ENCODE peak calls at places on chromosomes 3 and 15, in seven cellular contexts. O is keratinocyte, R is brain microvascular endothelial cell, I is tibial artery, T is Peyer's patch, P is WERI-Rb-1, V is HepG2. X is an unnamed sample.

GRCh38 chr3:25055981-25056380 is 372.1 kb upstream of the RARB start:
- DNase-seq in O (no peak), R (no peak), I (no peak), T (no peak), P (no peak), V (no peak), X (no peak)

GRCh38 chr15:70442616-70443321 is 320.6 kb downstream of the UACA start:
- DNase-seq in O (no peak), R (no peak), I (peak; percentile 55), T (no peak), P (no peak), V (no peak), X (no peak)

GRCh38 chr3:138254199-138254598 is 67.1 kb downstream of the ARMC8 start:
- DNase-seq in O (peak; percentile 59), R (no peak), I (no peak), T (no peak), P (no peak), V (no peak), X (no peak)

GRCh38 chr3:107942244-107942643 is 148.6 kb downstream of the CD47 start:
- DNase-seq in O (no peak), R (no peak), I (no peak), T (no peak), P (no peak), V (no peak), X (no peak)

GRCh38 chr3:148379763-148380162 is 317.9 kb upstream of the AGTR1 start:
- DNase-seq in O (no peak), R (peak; percentile 64), I (no peak), T (no peak), P (peak; percentile 8), V (peak; percentile 71), X (peak; percentile 14)

GRCh38 chr3:131081224-131081623 is 54.5 kb downstream of the NEK11 start:
- DNase-seq in O (no peak), R (no peak), I (no peak), T (no peak), P (no peak), V (no peak), X (no peak)

GRCh38 chr15:85044251-85044853 is 62.7 kb downstream of the PDE8A start:
- DNase-seq in O (peak; percentile 13), R (peak; percentile 78), I (no peak), T (no peak), P (peak; percentile 67), V (peak; percentile 63), X (no peak)

GRCh38 chr15:90838544-90838943 is 29.8 kb upstream of the FURIN start:
- DNase-seq in O (no peak), R (no peak), I (no peak), T (no peak), P (no peak), V (no peak), X (no peak)

GRCh38 chr15:36365963-36366362 is 213.5 kb upstream of the CDIN1 start:
- DNase-seq in O (no peak), R (no peak), I (no peak), T (no peak), P (no peak), V (no peak), X (no peak)

GRCh38 chr3:15330031-15330596 is 2.3 kb downstream of the SH3BP5 start:
- DNase-seq in O (no peak), R (peak; percentile 40), I (peak; percentile 83), T (no peak), P (peak; percentile 25), V (no peak), X (peak; percentile 63)

DNA sequence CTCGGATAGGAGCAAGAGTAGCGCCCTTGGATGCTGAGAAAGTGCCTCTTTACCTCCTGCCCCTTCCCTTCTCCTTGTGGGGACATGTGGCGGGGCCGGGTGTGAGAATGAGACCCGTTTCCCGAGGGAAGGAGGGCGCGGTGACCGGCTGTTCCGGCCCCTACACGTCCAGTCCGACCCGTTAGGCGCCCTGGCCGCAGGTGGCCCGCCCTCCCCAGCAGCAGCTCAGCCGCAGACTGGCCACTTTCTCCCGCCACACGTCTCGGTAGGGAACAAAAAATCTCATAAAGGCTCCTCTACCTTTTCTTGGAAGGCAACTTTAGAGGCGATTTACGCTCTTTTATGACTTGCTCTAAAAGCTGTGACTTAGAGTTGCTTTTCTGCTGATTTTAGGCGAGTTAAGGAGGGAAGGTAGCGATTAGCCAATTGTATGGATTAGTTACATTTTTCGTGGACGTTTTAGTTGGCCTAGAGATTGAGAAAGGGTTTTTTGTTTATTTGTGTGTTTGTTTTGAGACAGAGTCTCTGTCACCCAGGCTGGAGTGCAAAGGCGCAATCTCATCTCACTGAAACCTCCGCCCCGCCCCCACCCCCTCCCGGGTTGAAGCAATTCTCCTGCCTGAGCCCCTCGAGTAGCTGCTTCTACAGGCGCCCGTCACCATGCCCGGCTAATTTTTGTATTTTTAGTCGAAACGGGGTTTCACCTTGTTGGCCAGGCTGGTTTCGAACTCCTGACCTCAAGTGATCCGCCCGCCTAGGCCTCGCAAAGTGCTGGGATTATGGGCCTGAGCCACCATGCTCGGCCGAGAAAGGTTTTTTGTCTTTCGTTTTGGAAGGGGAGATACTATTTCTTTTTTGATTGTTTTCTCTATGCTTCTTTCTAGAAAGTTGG is 8.3 kb upstream of the PGPEP1L start:
- DNase-seq in O (no peak), R (no peak), I (no peak), T (no peak), P (no peak), V (no peak), X (no peak)
- H3K4me3 ChIP-seq in O (peak overlapping the region; percentile 72), R (peak overlapping the region; percentile 57), I (peak overlapping the region; percentile 58), T (no peak overlapping the region), P (no peak overlapping the region), V (peak overlapping the region; percentile 49), X (peak overlapping the region; percentile 53)

GRCh38 chr3:183991403-183991802 is 26.3 kb downstream of the ABCC5 start:
- DNase-seq in O (no peak), R (no peak), I (no peak), T (no peak), P (no peak), V (peak; percentile 54), X (no peak)
- TF ChIP-seq CTCF in O (no peak), R (no peak), I (no peak), T (no peak), P (no peak), V (no peak), X (no peak)

GRCh38 chr3:73622135-73622534 is 2.6 kb downstream of the PDZRN3 start:
- DNase-seq in O (no peak), R (no peak), I (peak; percentile 81), T (peak; percentile 57), P (peak; percentile 11), V (peak; percentile 3), X (no peak)
- H3K4me3 ChIP-seq in O (no peak overlapping the region), R (no peak overlapping the region), I (peak overlapping the region; percentile 80), T (peak overlapping the region; percentile 14), P (no peak overlapping the region), V (no peak overlapping the region), X (peak overlapping the region; percentile 80)

DNA sequence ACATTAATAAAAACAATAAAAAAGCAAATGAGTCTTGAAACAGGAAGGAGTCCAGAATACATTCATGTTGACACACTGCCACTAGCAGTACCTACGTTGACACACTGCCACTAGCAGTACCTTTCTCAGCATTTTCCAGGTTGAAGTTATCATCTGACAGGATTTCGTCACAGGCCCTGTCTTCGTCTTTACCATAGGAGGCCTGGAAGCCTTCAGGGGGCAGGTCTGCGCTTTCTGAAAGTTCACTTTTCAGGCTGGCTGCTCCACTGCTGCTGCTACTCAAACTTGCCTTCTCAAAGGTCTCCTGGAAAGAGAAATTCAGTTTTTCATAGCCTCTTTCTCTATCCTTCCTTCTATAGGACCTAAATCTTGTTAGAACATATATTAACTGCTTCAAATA is 194.7 kb downstream of the NEK10 start:
- DNase-seq in O (no peak), R (no peak), I (no peak), T (no peak), P (no peak), V (no peak), X (no peak)
- TF ChIP-seq CTCF in O (no peak), R (no peak), I (no peak), T (no peak), P (no peak), V (peak; percentile 5), X (no peak)

GRCh38 chr15:79965836-79966630 is 5.0 kb downstream of the BCL2A1 start:
- DNase-seq in O (no peak), R (no peak), I (no peak), T (no peak), P (no peak), V (peak; percentile 79), X (no peak)
- H3K4me3 ChIP-seq in O (no peak overlapping the region), R (no peak overlapping the region), I (no peak overlapping the region), T (no peak overlapping the region), P (no peak overlapping the region), V (no peak overlapping the region), X (no peak overlapping the region)

GRCh38 chr3:53696401-53697172 is 149.6 kb downstream of the CHDH start:
- DNase-seq in O (no peak), R (no peak), I (no peak), T (no peak), P (no peak), V (no peak), X (no peak)
- TF ChIP-seq CTCF in O (no peak), R (no peak), I (no peak), T (no peak), P (peak; percentile 32), V (peak; percentile 3), X (peak; percentile 6)

X was measured in AG04449.